ENCODE peak calls at places on chromosomes 5 and 9, in four cellular contexts. O is prostate gland; E is effector CD4-positive, alpha-beta T cell; R is anterior cingulate cortex. X is an unnamed sample.

GRCh38 chr9:117744390-117744789 is 40.2 kb downstream of the TLR4 start:
- DNase-seq in R (no peak), O (no peak), E (no peak), X (no peak)

GRCh38 chr5:80255425-80255751 is 460 bp downstream of the SERINC5 start:
- DNase-seq in R (peak; percentile 42), O (peak; percentile 36), E (peak; percentile 28), X (peak; percentile 57)

GRCh38 chr5:111892949-111893348 is 136.0 kb upstream of the NREP start:
- DNase-seq in R (no peak), E (no peak), O (no peak), X (no peak)

GRCh38 chr9:134690946-134691694 is 49.5 kb downstream of the COL5A1 start:
- DNase-seq in R (no peak), O (no peak), E (no peak), X (no peak)

GRCh38 chr5:3329427-3329826 is 266.2 kb upstream of the IRX1 start:
- DNase-seq in O (no peak), R (no peak), E (no peak), X (no peak)

GRCh38 chr5:926416-927171 is 33.9 kb downstream of the TRIP13 start:
- DNase-seq in O (no peak), R (no peak), E (no peak), X (no peak)

GRCh38 chr9:35651964-35652828 is 1.5 kb upstream of the SIT1 start:
- DNase-seq in R (no peak), O (no peak), E (no peak), X (no peak)

GRCh38 chr9:69874301-69875060 is 53.9 kb downstream of the CFAP95 start:
- DNase-seq in E (no peak), O (no peak), R (no peak), X (no peak)

GRCh38 chr5:53779541-53779981 is 219.1 kb downstream of the NDUFS4 start:
- DNase-seq in O (no peak), E (no peak), R (no peak), X (peak; percentile 17)

GRCh38 chr5:42636425-42636824 is 120.2 kb upstream of the CCDC152 start:
- DNase-seq in E (no peak), O (no peak), R (no peak), X (no peak)

GRCh38 chr9:126151031-126151670 is 175.5 kb upstream of the MVB12B start:
- DNase-seq in O (no peak), R (no peak), E (no peak), X (no peak)

GRCh38 chr5:40486437-40487270 is 193.1 kb upstream of the PTGER4 start:
- DNase-seq in E (peak; percentile 46), O (no peak), R (no peak), X (peak; percentile 71)

X was measured in activated CD4-positive, alpha-beta memory T cell treated with anti-CD3 and anti-CD28 coated beads, Interleukin-2, amount 10 ng/mL, durations not matched to agents 7 days and 5 days.